ENCODE peak calls at places on chromosomes 13 and 19, in ten cellular contexts. E, W, T, S, Z, G, U, M, P and V are unnamed samples.
A peak's percentile ranks its signal among the peaks of the same experiment; 100 is the strongest.

GRCh38 chr19:4077800-4078683 is 11.3 kb upstream of the ZBTB7A start:
- DNase-seq in E (no peak), W (no peak), T (no peak), S (peak; percentile 89), Z (peak; percentile 69), G (peak; percentile 87), U (peak; percentile 89), M (peak; percentile 84), P (peak; percentile 82), V (no peak)

GRCh38 chr13:112702983-112703379 is 13.1 kb downstream of the ATP11A start:
- DNase-seq in E (no peak), W (no peak), T (no peak), S (peak; percentile 25), Z (no peak), G (no peak), U (no peak), M (peak; percentile 7), P (peak; percentile 32), V (no peak)

GRCh38 chr19:40585677-40586422 is 9.2 kb downstream of the SHKBP1 start:
- DNase-seq in E (no peak), W (no peak), T (no peak), S (no peak), Z (no peak), G (no peak), U (no peak), M (no peak), P (no peak), V (no peak)

GRCh38 chr13:113995051-113995601 is 21.2 kb upstream of the C13orf46 start:
- DNase-seq in E (no peak), W (no peak), T (no peak), S (no peak), Z (no peak), G (no peak), U (peak; percentile 58), M (no peak), P (peak; percentile 70), V (no peak)

GRCh38 chr19:18294467-18294864 is 13.0 kb upstream of the JUND start:
- DNase-seq in E (no peak), W (no peak), T (peak; percentile 50), S (no peak), Z (peak; percentile 59), G (no peak), U (peak; percentile 91), M (peak; percentile 65), P (peak; percentile 75), V (peak; percentile 68)

GRCh38 chr19:38693380-38694223 is 46.2 kb downstream of the ACTN4 start:
- DNase-seq in E (peak; percentile 84), W (no peak), T (peak; percentile 87), S (no peak), Z (peak; percentile 85), G (no peak), U (no peak), M (no peak), P (no peak), V (peak; percentile 89)

GRCh38 chr13:71632721-71633120 is 234.3 kb downstream of the DACH1 start:
- DNase-seq in E (no peak), W (no peak), T (no peak), S (no peak), Z (no peak), G (no peak), U (no peak), M (no peak), P (no peak), V (no peak)

GRCh38 chr13:101706651-101707050 is 254.2 kb downstream of the ITGBL1 start:
- DNase-seq in E (no peak), W (peak; percentile 84), T (no peak), S (no peak), Z (no peak), G (no peak), U (no peak), M (no peak), P (no peak), V (peak; percentile 46)

GRCh38 chr19:56619131-56619530 is 23.8 kb upstream of the SMIM17 start:
- DNase-seq in E (no peak), W (no peak), T (no peak), S (no peak), Z (no peak), G (no peak), U (no peak), M (no peak), P (no peak), V (no peak)

GRCh38 chr19:15297416-15298224 is 34.7 kb downstream of the BRD4 start:
- DNase-seq in E (no peak), W (peak; percentile 52), T (no peak), S (no peak), Z (peak; percentile 44), G (no peak), U (no peak), M (no peak), P (no peak), V (peak; percentile 79)

GRCh38 chr19:42309686-42310085 is 3.4 kb upstream of the TMEM145 start:
- DNase-seq in E (no peak), W (no peak), T (no peak), S (no peak), Z (no peak), G (no peak), U (peak; percentile 53), M (no peak), P (no peak), V (no peak)
- H3K27ac ChIP-seq in E (no peak overlapping the region), W (no peak overlapping the region), T (no peak overlapping the region), S (no peak overlapping the region), Z (no peak overlapping the region), G (no peak overlapping the region), U (no peak overlapping the region), M (no peak overlapping the region), P (no peak overlapping the region), V (no peak overlapping the region)

GRCh38 chr13:25377244-25377962 is 5.6 kb downstream of the ATP8A2 start:
- DNase-seq in E (no peak), W (no peak), T (no peak), S (no peak), Z (no peak), G (no peak), U (no peak), M (no peak), P (no peak), V (no peak)

GRCh38 chr13:25371608-25372274 is at the start of gene ATP8A2:
- DNase-seq in E (no peak), W (no peak), T (peak; percentile 78), S (no peak), Z (peak; percentile 58), G (no peak), U (no peak), M (no peak), P (no peak), V (no peak)

GRCh38 chr13:25372275-25373081 is 704 bp downstream of the ATP8A2 start:
- DNase-seq in E (no peak), W (no peak), T (peak; percentile 66), S (no peak), Z (peak; percentile 64), G (no peak), U (no peak), M (no peak), P (no peak), V (no peak)

GRCh38 chr13:25378528-25378927 is 6.8 kb downstream of the ATP8A2 start:
- DNase-seq in E (no peak), W (no peak), T (no peak), S (no peak), Z (no peak), G (no peak), U (no peak), M (no peak), P (no peak), V (no peak)

GRCh38 chr13:25375727-25376358 is 4.1 kb downstream of the ATP8A2 start:
- DNase-seq in E (no peak), W (peak; percentile 10), T (peak; percentile 54), S (no peak), Z (peak; percentile 80), G (no peak), U (no peak), M (no peak), P (no peak), V (peak; percentile 46)
- TF ChIP-seq CTCF in E (peak; percentile 30), W (peak; percentile 72), T (peak; percentile 76), S (no peak), Z (peak; percentile 82), G (peak; percentile 73), U (peak; percentile 60), M (peak; percentile 15), P (peak; percentile 47), V (peak; percentile 78)

GRCh38 chr19:45730389-45731288 is at the start of gene FBXO46:
- DNase-seq in E (peak; percentile 99), W (peak; percentile 95), T (peak; percentile 98), S (peak; percentile 99), Z (peak; percentile 99), G (peak; percentile 96), U (peak; percentile 98), M (peak; percentile 95), P (peak; percentile 98), V (peak; percentile 96)
- H3K27ac ChIP-seq in E (peak within 1 kb of the TSS; percentile 56), W (peak within 1 kb of the TSS; percentile 21), T (no peak within 1 kb of the TSS), S (peak within 1 kb of the TSS; percentile 76), Z (peak within 1 kb of the TSS; percentile 34), G (peak within 1 kb of the TSS; percentile 76), U (no peak within 1 kb of the TSS), M (peak within 1 kb of the TSS; percentile 77), P (peak within 1 kb of the TSS; percentile 48), V (peak within 1 kb of the TSS; percentile 86)

GRCh38 chr13:27448308-27448707 is 2.1 kb downstream of the MTIF3 start:
- DNase-seq in E (no peak), W (no peak), T (no peak), S (no peak), Z (no peak), G (no peak), U (no peak), M (no peak), P (no peak), V (no peak)

GRCh38 chr13:27449081-27449603 is 1.2 kb downstream of the MTIF3 start:
- DNase-seq in E (no peak), W (no peak), T (no peak), S (no peak), Z (peak; percentile 22), G (no peak), U (no peak), M (no peak), P (no peak), V (no peak)

GRCh38 chr13:27449936-27450828 is at the start of gene MTIF3:
- DNase-seq in E (peak; percentile 96), W (peak; percentile 76), T (peak; percentile 98), S (peak; percentile 96), Z (peak; percentile 99), G (peak; percentile 92), U (peak; percentile 98), M (peak; percentile 95), P (peak; percentile 98), V (peak; percentile 95)

GRCh38 chr13:27450921-27451461 is 627 bp upstream of the MTIF3 start:
- DNase-seq in E (peak; percentile 70), W (no peak), T (peak; percentile 58), S (peak; percentile 73), Z (peak; percentile 64), G (peak; percentile 42), U (peak; percentile 82), M (peak; percentile 77), P (peak; percentile 69), V (peak; percentile 61)

DNA sequence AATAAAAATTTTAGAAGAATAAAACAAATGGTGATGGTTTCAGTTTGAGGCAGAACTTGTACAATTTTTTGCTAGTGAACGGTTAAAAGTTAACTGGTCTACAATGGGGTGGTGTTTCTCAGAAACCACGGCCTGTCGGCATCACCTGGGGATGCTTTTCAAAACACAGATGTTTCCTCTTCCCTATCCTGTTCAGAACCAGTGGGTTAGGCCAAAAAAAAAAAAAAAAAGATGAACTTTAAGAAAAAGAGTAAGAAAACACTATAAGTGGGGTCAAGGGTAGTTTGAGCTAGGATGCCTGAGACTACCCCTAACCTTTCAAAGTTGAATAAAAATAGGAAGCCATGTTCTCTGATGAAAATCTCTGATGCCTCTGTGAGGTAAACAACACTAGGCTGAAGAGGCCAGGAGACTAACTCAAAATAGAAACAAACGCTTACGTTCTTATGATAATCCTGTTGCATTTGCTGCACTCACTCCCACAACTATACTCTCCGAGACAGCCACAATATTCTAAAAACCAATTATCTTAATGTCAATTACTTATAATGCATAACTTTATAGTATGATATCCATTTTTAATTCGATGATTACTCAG is 3.3 kb downstream of the MTIF3 start:
- DNase-seq in E (no peak), W (no peak), T (no peak), S (no peak), Z (no peak), G (no peak), U (no peak), M (no peak), P (no peak), V (no peak)
- TF ChIP-seq CTCF in E (no peak), W (no peak), T (no peak), S (no peak), Z (no peak), G (no peak), U (no peak), M (no peak), P (no peak), V (no peak)